ENCODE peak calls at places on chromosomes 16 and 17, in five cellular contexts. V is osteocyte; F is astrocyte of the spinal cord; A is Jurkat, Clone E6-1; H is NCI-H2029. Q is an unnamed sample.

GRCh38 chr17:29588561-29589411 is 662 bp downstream of the GIT1 start:
- DNase-seq in V (no peak), A (no peak), H (no peak), F (no peak), Q (peak)

GRCh38 chr17:74875155-74875969 is 2.6 kb upstream of the FDXR start:
- DNase-seq in H (no peak), F (no peak), A (no peak), V (no peak), Q (no peak)

GRCh38 chr17:47288531-47289116 is 35.0 kb downstream of the ITGB3 start:
- DNase-seq in A (no peak), F (peak), H (no peak), V (no peak), Q (peak)

GRCh38 chr17:35743911-35744328 is 9.1 kb downstream of the GAS2L2 start:
- DNase-seq in H (no peak), A (peak), F (peak), V (no peak), Q (peak)

GRCh38 chr17:73474370-73474988 is 162.7 kb upstream of the CDC42EP4 start:
- DNase-seq in A (no peak), V (no peak), F (peak), H (peak), Q (peak)

GRCh38 chr17:65696739-65697394 is 135.4 kb upstream of the AXIN2 start:
- DNase-seq in F (peak), V (no peak), H (no peak), A (no peak), Q (peak)

GRCh38 chr17:61409301-61410099 is 9.9 kb downstream of the TBX2 start:
- DNase-seq in V (no peak), F (no peak), H (no peak), A (no peak), Q (peak)

GRCh38 chr16:89256651-89257254 is 39.2 kb downstream of the ZNF778 start:
- DNase-seq in A (no peak), V (no peak), F (peak), H (peak), Q (peak)

GRCh38 chr17:66357037-66357436 is 54.6 kb downstream of the PRKCA start:
- DNase-seq in A (no peak), H (no peak), V (no peak), F (peak), Q (peak)

GRCh38 chr17:73639322-73639721 is 4.9 kb downstream of the SDK2 start:
- DNase-seq in A (no peak), V (no peak), H (no peak), F (peak), Q (no peak)

GRCh38 chr17:55726440-55726839 is 3.8 kb upstream of the TMEM100 start:
- DNase-seq in H (peak), F (peak), V (peak), A (no peak), Q (peak)

GRCh38 chr17:74362811-74363498 is 1.3 kb upstream of the BTBD17 start:
- DNase-seq in H (no peak), F (no peak), V (no peak), A (no peak), Q (no peak)

GRCh38 chr17:19996086-19996485 is 13.1 kb upstream of the SPECC1 start:
- DNase-seq in F (no peak), H (no peak), A (no peak), V (no peak), Q (no peak)

GRCh38 chr17:40020146-40020545 is 4.9 kb downstream of the CSF3 start:
- DNase-seq in H (no peak), F (no peak), A (no peak), V (no peak), Q (no peak)

GRCh38 chr17:79075433-79075805 is 795 bp downstream of the ENGASE start:
- DNase-seq in V (no peak), A (no peak), H (no peak), F (no peak), Q (peak)

GRCh38 chr16:734208-734980 is 6.4 kb downstream of the CIAO3 start:
- DNase-seq in A (no peak), V (peak), H (no peak), F (no peak), Q (no peak)

GRCh38 chr17:43430936-43431649 is 32.3 kb downstream of the ARL4D start:
- DNase-seq in A (no peak), H (no peak), V (no peak), F (no peak), Q (no peak)

GRCh38 chr17:58315281-58315711 is 13.3 kb downstream of the TSPOAP1 start:
- DNase-seq in H (no peak), A (no peak), V (peak), F (no peak), Q (no peak)

GRCh38 chr17:81537343-81537855 is 9.2 kb downstream of the FSCN2 start:
- DNase-seq in F (no peak), A (no peak), V (no peak), H (peak), Q (no peak)

GRCh38 chr16:53631236-53631635 is 72.4 kb downstream of the RPGRIP1L start:
- DNase-seq in V (no peak), F (no peak), A (no peak), H (no peak), Q (no peak)

GRCh38 chr16:73365010-73365409 is 317.1 kb upstream of the ZFHX3 start:
- DNase-seq in H (no peak), F (no peak), A (no peak), V (no peak), Q (peak)

GRCh38 chr17:62824290-62825135 is 16.4 kb upstream of the MARCHF10 start:
- DNase-seq in A (no peak), H (no peak), V (peak), F (peak), Q (peak)

GRCh38 chr17:26792486-26792885 is 501.4 kb upstream of the WSB1 start:
- DNase-seq in F (peak), V (no peak), H (no peak), A (peak), Q (peak)

GRCh38 chr16:4298761-4299522 is 16.9 kb upstream of the GLIS2 start:
- DNase-seq in H (no peak), F (peak), A (no peak), V (peak), Q (peak)

GRCh38 chr17:80871341-80871740 is 120.3 kb upstream of the CHMP6 start:
- DNase-seq in H (no peak), F (no peak), A (peak), V (no peak), Q (no peak)

GRCh38 chr17:15264542-15264941 is 584 bp downstream of the PMP22 start:
- DNase-seq in F (no peak), A (no peak), V (no peak), H (peak), Q (no peak)

GRCh38 chr17:38395090-38395489 is 33.2 kb upstream of the ARHGAP23 start:
- DNase-seq in H (no peak), F (no peak), V (no peak), A (no peak), Q (no peak)

GRCh38 chr17:69339937-69340336 is 13.0 kb upstream of the ABCA5 start:
- DNase-seq in H (no peak), V (no peak), A (no peak), F (no peak), Q (peak)

GRCh38 chr17:42750730-42751356 is 6.0 kb upstream of the EZH1 start:
- DNase-seq in F (no peak), V (no peak), A (no peak), H (no peak), Q (no peak)

GRCh38 chr16:4517812-4518211 is 20.8 kb downstream of the CDIP1 start:
- DNase-seq in A (no peak), V (no peak), H (no peak), F (peak), Q (peak)

GRCh38 chr16:50505714-50506542 is 42.3 kb upstream of the NKD1 start:
- DNase-seq in F (no peak), A (no peak), V (peak), H (peak), Q (no peak)

GRCh38 chr16:9039208-9039607 is 52.2 kb upstream of the HAPSTR1 start:
- DNase-seq in A (peak), V (no peak), H (no peak), F (peak), Q (peak)

GRCh38 chr16:1545044-1545736 is 11.7 kb downstream of the TMEM204 start:
- DNase-seq in A (no peak), F (no peak), V (no peak), H (no peak), Q (no peak)

GRCh38 chr17:44915321-44915726 is at the start of gene GFAP:
- DNase-seq in F (no peak), V (no peak), H (no peak), A (no peak), Q (no peak)

GRCh38 chr17:42675348-42675983 is 1.3 kb downstream of the PLEKHH3 start:
- DNase-seq in A (no peak), V (no peak), F (no peak), H (no peak), Q (no peak)

GRCh38 chr17:74219576-74220133 is 6.3 kb downstream of the TTYH2 start:
- DNase-seq in F (no peak), A (no peak), H (no peak), V (no peak), Q (no peak)

GRCh38 chr16:9260665-9261064 is 169.2 kb downstream of the HAPSTR1 start:
- DNase-seq in V (no peak), F (no peak), H (peak), A (no peak), Q (no peak)

GRCh38 chr16:65042966-65043365 is 78.9 kb downstream of the CDH11 start:
- DNase-seq in A (no peak), F (no peak), H (no peak), V (no peak), Q (no peak)

GRCh38 chr17:64420143-64420670 is 28.7 kb upstream of the MILR1 start:
- DNase-seq in A (peak), V (no peak), H (peak), F (peak), Q (peak)

GRCh38 chr17:82361885-82362633 is 3.0 kb downstream of the TEX19 start:
- DNase-seq in H (no peak), F (no peak), A (no peak), V (no peak), Q (no peak)

Q was measured in fibroblast of lung.